ENCODE peak calls at places on chromosome 1, in five cellular contexts. D, P, E, G and M are unnamed samples.

GRCh38 chr1:183634429-183635065 is 1.0 kb downstream of the ARPC5 start:
- DNase-seq in D (no peak), P (no peak), E (peak; percentile 52), G (no peak), M (no peak)

GRCh38 chr1:9120312-9120958 is 8.5 kb downstream of the GPR157 start:
- DNase-seq in D (no peak), P (no peak), E (no peak), G (no peak), M (no peak)

GRCh38 chr1:33182452-33182851 is 609 bp upstream of the TRIM62 start:
- DNase-seq in D (no peak), P (no peak), E (peak; percentile 47), G (peak; percentile 45), M (no peak)

GRCh38 chr1:201361652-201362504 is 15.6 kb downstream of the TNNT2 start:
- DNase-seq in D (no peak), P (no peak), E (peak; percentile 68), G (peak; percentile 79), M (peak; percentile 55)

GRCh38 chr1:25253911-25254310 is 6.7 kb upstream of the RSRP1 start:
- DNase-seq in D (no peak), P (no peak), E (peak; percentile 87), G (no peak), M (no peak)

GRCh38 chr1:157307491-157307890 is 169.3 kb upstream of the ETV3 start:
- DNase-seq in D (no peak), P (no peak), E (no peak), G (no peak), M (no peak)

GRCh38 chr1:203039609-203040517 is 13.6 kb downstream of the PPFIA4 start:
- DNase-seq in D (no peak), P (no peak), E (peak; percentile 28), G (peak; percentile 75), M (no peak)

GRCh38 chr1:244674446-244674845 is 21.5 kb downstream of the DESI2 start:
- DNase-seq in D (no peak), P (no peak), E (no peak), G (no peak), M (no peak)

GRCh38 chr1:2496087-2496622 is 20.1 kb downstream of the PLCH2 start:
- DNase-seq in D (no peak), P (no peak), E (no peak), G (no peak), M (no peak)

GRCh38 chr1:213511173-213511572 is 460.1 kb downstream of the RPS6KC1 start:
- DNase-seq in D (no peak), P (no peak), E (no peak), G (no peak), M (no peak)

GRCh38 chr1:245873068-245873467 is 634.0 kb downstream of the SMYD3 start:
- DNase-seq in D (no peak), P (no peak), E (peak; percentile 32), G (no peak), M (no peak)

GRCh38 chr1:94743866-94744265 is 76.3 kb upstream of the SLC44A3 start:
- DNase-seq in D (no peak), P (no peak), E (no peak), G (no peak), M (peak; percentile 37)

GRCh38 chr1:82227286-82227685 is 426.6 kb downstream of the ADGRL2 start:
- DNase-seq in D (no peak), P (no peak), E (no peak), G (no peak), M (no peak)

GRCh38 chr1:197911857-197912696 is 5.1 kb upstream of the LHX9 start:
- DNase-seq in D (no peak), P (no peak), E (no peak), G (peak; percentile 34), M (no peak)

GRCh38 chr1:41490911-41491310 is 6.4 kb upstream of the EDN2 start:
- DNase-seq in D (no peak), P (no peak), E (no peak), G (no peak), M (no peak)

GRCh38 chr1:179025975-179026812 is 500 bp downstream of the FAM20B start:
- DNase-seq in D (peak; percentile 52), P (peak; percentile 81), E (peak; percentile 75), G (peak; percentile 90), M (peak; percentile 61)

GRCh38 chr1:201531551-201532425 is 7.1 kb upstream of the NAV1 start:
- DNase-seq in D (no peak), P (no peak), E (peak; percentile 51), G (peak; percentile 22), M (no peak)

GRCh38 chr1:12798911-12799310 is 7.7 kb downstream of the PRAMEF1 start:
- DNase-seq in D (no peak), P (no peak), E (no peak), G (no peak), M (no peak)

GRCh38 chr1:39105061-39105840 is 79.1 kb downstream of the NDUFS5 start:
- DNase-seq in D (peak; percentile 53), P (peak; percentile 76), E (peak; percentile 84), G (peak; percentile 83), M (peak; percentile 52)

GRCh38 chr1:97603218-97603617 is 317.6 kb downstream of the DPYD start:
- DNase-seq in D (no peak), P (no peak), E (no peak), G (no peak), M (no peak)